ENCODE peak calls at places on chromosomes 6 and 20, in four cellular contexts. Q, O, D and P are unnamed samples.

GRCh38 chr6:156731436-156731835 is 45.7 kb upstream of the ARID1B start:
- DNase-seq in Q (no peak), O (no peak), D (no peak), P (peak; percentile 63)

GRCh38 chr20:52859156-52859887 is 112.8 kb upstream of the TSHZ2 start:
- DNase-seq in Q (no peak), O (no peak), D (no peak), P (no peak)

GRCh38 chr6:39381535-39382140 is 59.1 kb upstream of the KCNK16 start:
- DNase-seq in Q (no peak), O (no peak), D (no peak), P (no peak)

GRCh38 chr6:127932708-127933107 is 31.9 kb upstream of the THEMIS start:
- DNase-seq in Q (no peak), O (no peak), D (no peak), P (no peak)

GRCh38 chr20:32167552-32167951 is 40.0 kb downstream of the PLAGL2 start:
- DNase-seq in Q (no peak), O (no peak), D (no peak), P (no peak)

GRCh38 chr6:81451787-81452186 is 300.7 kb downstream of the TENT5A start:
- DNase-seq in Q (no peak), O (no peak), D (peak; percentile 69), P (peak; percentile 98)

GRCh38 chr6:97841763-97842162 is 558.7 kb upstream of the MMS22L start:
- DNase-seq in Q (no peak), O (no peak), D (no peak), P (no peak)

GRCh38 chr6:40901322-40902055 is 137.5 kb downstream of the UNC5CL start:
- DNase-seq in Q (no peak), O (no peak), D (no peak), P (no peak)

DNA sequence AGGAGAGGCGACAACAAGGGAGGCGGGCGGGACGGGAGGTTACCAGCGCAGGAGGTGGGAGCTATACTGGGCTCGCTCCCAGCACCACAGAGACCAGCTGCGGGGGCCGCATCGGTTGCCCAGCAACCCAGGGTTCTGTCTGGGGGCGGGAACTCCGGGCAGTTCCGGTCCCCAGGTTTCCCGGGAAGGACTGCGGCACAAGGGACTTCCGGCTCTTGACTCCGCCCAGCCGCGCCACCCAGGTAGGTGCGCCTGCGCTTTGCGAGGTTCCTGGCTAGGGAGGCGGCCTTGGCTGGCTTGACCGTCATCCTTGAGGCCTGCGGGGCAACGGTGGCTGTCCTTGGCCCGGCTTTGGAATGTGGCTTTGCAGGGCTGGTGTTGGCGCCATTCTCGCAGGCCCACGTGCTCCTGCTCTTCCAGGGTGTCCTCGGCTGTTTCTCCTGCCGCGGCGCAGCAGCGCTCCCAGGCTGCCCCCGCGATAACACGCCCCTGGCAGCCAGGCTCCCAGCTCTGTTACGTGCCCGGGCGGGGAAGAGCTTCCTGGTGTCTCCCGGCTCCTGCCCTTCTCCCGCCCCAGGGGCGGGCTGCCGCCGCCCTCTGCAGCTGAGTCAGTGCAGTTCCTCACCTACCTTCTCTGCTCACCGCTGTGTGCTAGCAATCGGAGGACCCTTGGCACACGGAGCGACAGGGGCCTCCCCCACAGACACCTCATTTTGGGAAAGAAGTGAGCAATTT is at the start of gene RSPH3:
- DNase-seq in Q (peak; percentile 77), O (peak; percentile 99), D (peak; percentile 96), P (peak; percentile 96)
- TF ChIP-seq REST in Q (no peak), O (peak; percentile 73), D (peak; percentile 67), P (no peak)

DNA sequence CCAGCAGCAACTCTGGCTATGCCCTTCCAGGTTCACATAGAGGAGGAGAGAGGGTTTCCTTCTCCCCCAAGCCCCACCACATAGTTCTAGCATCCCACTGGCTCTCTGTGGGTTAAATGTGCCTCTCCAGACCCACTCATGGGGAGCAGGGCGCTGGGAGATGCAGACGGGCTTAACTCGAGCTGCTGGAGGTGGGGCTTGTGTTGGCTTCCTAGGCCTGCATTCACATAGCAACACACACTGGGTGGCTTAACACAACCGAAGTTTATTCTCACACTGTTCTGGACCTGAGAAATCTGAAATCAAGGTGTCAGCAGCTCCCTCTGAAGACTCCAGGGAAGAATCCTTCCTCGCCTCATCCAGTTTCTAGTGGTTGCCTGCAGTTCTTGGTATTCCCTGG is 33.6 kb downstream of the SLC2A10 start:
- DNase-seq in Q (no peak), O (no peak), D (no peak), P (no peak)
- TF ChIP-seq ZNF274 in Q (no peak), O (no peak), D (no peak), P (no peak)

DNA sequence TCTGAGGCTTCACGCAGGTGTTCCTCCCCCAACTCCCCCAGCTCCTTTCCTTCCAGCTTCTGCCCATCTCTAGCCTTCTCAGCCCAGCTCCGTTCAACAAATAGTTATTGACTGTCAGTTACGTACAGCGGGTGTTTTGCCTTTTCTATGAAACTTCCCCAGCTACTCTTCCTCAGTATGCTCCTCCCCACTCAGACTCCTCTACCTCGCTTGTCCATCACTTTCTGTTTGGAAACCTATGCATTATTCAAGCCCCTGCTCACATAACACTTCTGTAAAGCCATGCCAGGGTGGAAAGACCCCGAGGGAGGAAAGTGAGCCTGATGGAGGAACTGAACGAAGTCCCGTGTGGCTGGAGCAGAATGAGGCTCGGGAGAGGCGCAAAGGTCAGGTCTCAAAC is 44.2 kb upstream of the NR2E1 start:
- DNase-seq in Q (no peak), O (no peak), D (no peak), P (no peak)
- TF ChIP-seq EZH2 in Q (no peak), O (no peak), D (no peak), P (no peak)

DNA sequence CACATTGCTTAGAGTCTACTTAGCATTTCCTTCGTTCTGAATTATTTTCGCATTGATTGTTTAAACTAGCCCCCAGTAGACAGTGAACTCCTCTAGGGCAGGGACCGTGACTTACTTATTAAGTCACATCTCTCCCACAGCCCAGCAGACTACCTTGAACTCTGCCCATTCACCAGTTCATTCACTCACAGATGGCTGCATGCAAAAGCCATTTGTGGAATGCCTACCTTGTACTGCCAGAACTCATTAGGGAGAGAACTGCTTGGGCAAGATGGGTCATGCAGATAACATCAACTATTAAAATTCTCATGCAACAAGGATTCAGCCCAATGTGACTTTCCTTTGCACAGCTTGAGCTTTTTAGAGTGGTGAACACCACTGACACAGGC is 273.7 kb downstream of the CDC5L start:
- DNase-seq in Q (no peak), O (no peak), D (peak; percentile 23), P (no peak)
- TF ChIP-seq REST in Q (no peak), O (no peak), D (no peak), P (no peak)

GRCh38 chr6:33816911-33817310 is 13.1 kb upstream of the MLN start:
- DNase-seq in Q (no peak), O (no peak), D (no peak), P (no peak)
- TF ChIP-seq ZNF274 in Q (no peak), O (no peak), D (no peak), P (no peak)

GRCh38 chr20:21522479-21523397 is 8.9 kb upstream of the NKX2-2 start:
- DNase-seq in Q (no peak), O (no peak), D (no peak), P (no peak)

GRCh38 chr20:21520702-21521595 is 7.1 kb upstream of the NKX2-2 start:
- DNase-seq in Q (no peak), O (no peak), D (no peak), P (no peak)

GRCh38 chr20:21523895-21524294 is 10.0 kb upstream of the NKX2-2 start:
- DNase-seq in Q (no peak), O (no peak), D (no peak), P (no peak)

GRCh38 chr20:21523398-21523868 is 9.6 kb upstream of the NKX2-2 start:
- DNase-seq in Q (no peak), O (no peak), D (no peak), P (no peak)

GRCh38 chr20:21521596-21522478 is 8.0 kb upstream of the NKX2-2 start:
- DNase-seq in Q (no peak), O (no peak), D (no peak), P (no peak)
- TF ChIP-seq EZH2 in Q (no peak), O (no peak), D (peak; percentile 88), P (no peak)

GRCh38 chr6:16386056-16386455 is 147.7 kb downstream of the GMPR start:
- DNase-seq in Q (no peak), O (no peak), D (no peak), P (no peak)
- TF ChIP-seq REST in Q (no peak), O (no peak), D (no peak), P (no peak)

GRCh38 chr20:36060676-36061075 is 92.3 kb downstream of the CNBD2 start:
- DNase-seq in Q (no peak), O (no peak), D (no peak), P (no peak)
- TF ChIP-seq ZNF274 in Q (no peak), O (no peak), D (no peak), P (no peak)